ENCODE peak calls at places on chromosome 17, in five cellular contexts. One of them, this sample, is unnamed.
A peak's percentile ranks its signal among the peaks of the same experiment; 100 is the strongest.

GRCh38 chr17:56481654-56482053 is 111.8 kb upstream of the NOG start:
- DNase-seq in activated naive CD8-positive, alpha-beta T cell treated with anti-CD3 and anti-CD28 coated beads for 36 hours: no peak
- DNase-seq in Right ventricle myocardium superior: no peak
- DNase-seq in Daoy: no peak
- DNase-seq in stromal cell of bone marrow: no peak
- DNase-seq in this sample: no peak

GRCh38 chr17:80774643-80775281 is 216.9 kb upstream of the CHMP6 start:
- DNase-seq in Right ventricle myocardium superior: no peak
- DNase-seq in stromal cell of bone marrow: no peak
- DNase-seq in activated naive CD8-positive, alpha-beta T cell treated with anti-CD3 and anti-CD28 coated beads for 36 hours: peak; percentile 43
- DNase-seq in Daoy: no peak
- DNase-seq in this sample: no peak

GRCh38 chr17:58187063-58187462 is 5.5 kb upstream of the EPX start:
- DNase-seq in activated naive CD8-positive, alpha-beta T cell treated with anti-CD3 and anti-CD28 coated beads for 36 hours: no peak
- DNase-seq in stromal cell of bone marrow: no peak
- DNase-seq in Daoy: no peak
- DNase-seq in Right ventricle myocardium superior: no peak
- DNase-seq in this sample: no peak

GRCh38 chr17:46978489-46979022 is 497 bp downstream of the RPRML start:
- DNase-seq in Right ventricle myocardium superior: no peak
- DNase-seq in stromal cell of bone marrow: no peak
- DNase-seq in activated naive CD8-positive, alpha-beta T cell treated with anti-CD3 and anti-CD28 coated beads for 36 hours: peak; percentile 22
- DNase-seq in Daoy: peak; percentile 39
- DNase-seq in this sample: no peak

GRCh38 chr17:57425903-57426574 is 169.7 kb downstream of the MSI2 start:
- DNase-seq in stromal cell of bone marrow: no peak
- DNase-seq in Daoy: no peak
- DNase-seq in Right ventricle myocardium superior: no peak
- DNase-seq in activated naive CD8-positive, alpha-beta T cell treated with anti-CD3 and anti-CD28 coated beads for 36 hours: no peak
- DNase-seq in this sample: no peak

GRCh38 chr17:61235821-61236197 is 163.8 kb upstream of the TBX2 start:
- DNase-seq in activated naive CD8-positive, alpha-beta T cell treated with anti-CD3 and anti-CD28 coated beads for 36 hours: no peak
- DNase-seq in Right ventricle myocardium superior: no peak
- DNase-seq in stromal cell of bone marrow: no peak
- DNase-seq in Daoy: no peak
- DNase-seq in this sample: no peak

GRCh38 chr17:41530062-41531048 is 2.2 kb upstream of the KRT19 start:
- DNase-seq in activated naive CD8-positive, alpha-beta T cell treated with anti-CD3 and anti-CD28 coated beads for 36 hours: no peak
- DNase-seq in Right ventricle myocardium superior: no peak
- DNase-seq in Daoy: peak; percentile 91
- DNase-seq in stromal cell of bone marrow: peak; percentile 76
- DNase-seq in this sample: no peak

GRCh38 chr17:50949128-50950001 is 83.2 kb upstream of the TOB1 start:
- DNase-seq in activated naive CD8-positive, alpha-beta T cell treated with anti-CD3 and anti-CD28 coated beads for 36 hours: no peak
- DNase-seq in Daoy: no peak
- DNase-seq in stromal cell of bone marrow: no peak
- DNase-seq in Right ventricle myocardium superior: peak; percentile 38
- DNase-seq in this sample: no peak

GRCh38 chr17:39235555-39236221 is 9.9 kb upstream of the STAC2 start:
- DNase-seq in Right ventricle myocardium superior: no peak
- DNase-seq in stromal cell of bone marrow: no peak
- DNase-seq in activated naive CD8-positive, alpha-beta T cell treated with anti-CD3 and anti-CD28 coated beads for 36 hours: peak; percentile 53
- DNase-seq in Daoy: peak; percentile 62
- DNase-seq in this sample: no peak

GRCh38 chr17:65305116-65305515 is 167.9 kb downstream of the RGS9 start:
- DNase-seq in activated naive CD8-positive, alpha-beta T cell treated with anti-CD3 and anti-CD28 coated beads for 36 hours: no peak
- DNase-seq in Right ventricle myocardium superior: no peak
- DNase-seq in stromal cell of bone marrow: no peak
- DNase-seq in Daoy: no peak
- DNase-seq in this sample: no peak

GRCh38 chr17:7177210-7177953 is 1.8 kb downstream of the ASGR1 start:
- DNase-seq in stromal cell of bone marrow: no peak
- DNase-seq in Right ventricle myocardium superior: peak; percentile 71
- DNase-seq in activated naive CD8-positive, alpha-beta T cell treated with anti-CD3 and anti-CD28 coated beads for 36 hours: peak; percentile 68
- DNase-seq in Daoy: peak; percentile 78
- DNase-seq in this sample: no peak

GRCh38 chr17:47694818-47695663 is 1.1 kb downstream of the TBKBP1 start:
- DNase-seq in activated naive CD8-positive, alpha-beta T cell treated with anti-CD3 and anti-CD28 coated beads for 36 hours: peak; percentile 59
- DNase-seq in Right ventricle myocardium superior: peak; percentile 87
- DNase-seq in stromal cell of bone marrow: no peak
- DNase-seq in Daoy: peak; percentile 27
- DNase-seq in this sample: no peak

GRCh38 chr17:77424585-77425344 is 284.0 kb downstream of the SEC14L1 start:
- DNase-seq in Right ventricle myocardium superior: peak; percentile 95
- DNase-seq in stromal cell of bone marrow: peak; percentile 60
- DNase-seq in Daoy: peak; percentile 91
- DNase-seq in activated naive CD8-positive, alpha-beta T cell treated with anti-CD3 and anti-CD28 coated beads for 36 hours: no peak
- DNase-seq in this sample: no peak

GRCh38 chr17:38898291-38898679 is 27.1 kb upstream of the LASP1NB start:
- DNase-seq in activated naive CD8-positive, alpha-beta T cell treated with anti-CD3 and anti-CD28 coated beads for 36 hours: peak; percentile 40
- DNase-seq in Daoy: no peak
- DNase-seq in Right ventricle myocardium superior: no peak
- DNase-seq in stromal cell of bone marrow: no peak
- DNase-seq in this sample: no peak

GRCh38 chr17:44889003-44889402 is 10.2 kb downstream of the EFTUD2 start:
- DNase-seq in activated naive CD8-positive, alpha-beta T cell treated with anti-CD3 and anti-CD28 coated beads for 36 hours: no peak
- DNase-seq in stromal cell of bone marrow: no peak
- DNase-seq in Right ventricle myocardium superior: no peak
- DNase-seq in Daoy: no peak
- DNase-seq in this sample: no peak

GRCh38 chr17:73748521-73748920 is 104.3 kb upstream of the SDK2 start:
- DNase-seq in Daoy: no peak
- DNase-seq in activated naive CD8-positive, alpha-beta T cell treated with anti-CD3 and anti-CD28 coated beads for 36 hours: no peak
- DNase-seq in Right ventricle myocardium superior: no peak
- DNase-seq in stromal cell of bone marrow: no peak
- DNase-seq in this sample: no peak

GRCh38 chr17:17098426-17099035 is 56.3 kb downstream of the MPRIP start:
- DNase-seq in activated naive CD8-positive, alpha-beta T cell treated with anti-CD3 and anti-CD28 coated beads for 36 hours: no peak
- DNase-seq in Right ventricle myocardium superior: peak; percentile 67
- DNase-seq in stromal cell of bone marrow: no peak
- DNase-seq in Daoy: no peak
- DNase-seq in this sample: no peak

GRCh38 chr17:44607836-44608690 is 48.2 kb upstream of the MEIOC start:
- DNase-seq in Right ventricle myocardium superior: no peak
- DNase-seq in Daoy: peak; percentile 59
- DNase-seq in activated naive CD8-positive, alpha-beta T cell treated with anti-CD3 and anti-CD28 coated beads for 36 hours: no peak
- DNase-seq in stromal cell of bone marrow: peak; percentile 39
- DNase-seq in this sample: no peak

GRCh38 chr17:77324227-77324626 is 183.5 kb downstream of the SEC14L1 start:
- DNase-seq in Right ventricle myocardium superior: peak; percentile 38
- DNase-seq in stromal cell of bone marrow: no peak
- DNase-seq in activated naive CD8-positive, alpha-beta T cell treated with anti-CD3 and anti-CD28 coated beads for 36 hours: no peak
- DNase-seq in Daoy: no peak
- DNase-seq in this sample: no peak

GRCh38 chr17:7781467-7781866 is 52.5 kb upstream of the KDM6B start:
- DNase-seq in stromal cell of bone marrow: peak; percentile 11
- DNase-seq in Daoy: no peak
- DNase-seq in activated naive CD8-positive, alpha-beta T cell treated with anti-CD3 and anti-CD28 coated beads for 36 hours: no peak
- DNase-seq in Right ventricle myocardium superior: no peak
- DNase-seq in this sample: no peak

GRCh38 chr17:28885951-28886350 is 11.6 kb downstream of the FLOT2 start:
- DNase-seq in Right ventricle myocardium superior: no peak
- DNase-seq in Daoy: no peak
- DNase-seq in activated naive CD8-positive, alpha-beta T cell treated with anti-CD3 and anti-CD28 coated beads for 36 hours: no peak
- DNase-seq in stromal cell of bone marrow: no peak
- DNase-seq in this sample: no peak

GRCh38 chr17:59853168-59853918 is 39.4 kb downstream of the TUBD1 start:
- DNase-seq in Daoy: peak; percentile 94
- DNase-seq in activated naive CD8-positive, alpha-beta T cell treated with anti-CD3 and anti-CD28 coated beads for 36 hours: peak; percentile 53
- DNase-seq in stromal cell of bone marrow: no peak
- DNase-seq in Right ventricle myocardium superior: no peak
- DNase-seq in this sample: peak; percentile 93

GRCh38 chr17:2309338-2310143 is 5.8 kb downstream of the SRR start:
- DNase-seq in activated naive CD8-positive, alpha-beta T cell treated with anti-CD3 and anti-CD28 coated beads for 36 hours: no peak
- DNase-seq in Daoy: no peak
- DNase-seq in stromal cell of bone marrow: no peak
- DNase-seq in Right ventricle myocardium superior: no peak
- DNase-seq in this sample: no peak

GRCh38 chr17:64641499-64641898 is 20.6 kb downstream of the SMURF2 start:
- DNase-seq in Daoy: peak; percentile 91
- DNase-seq in Right ventricle myocardium superior: no peak
- DNase-seq in stromal cell of bone marrow: peak; percentile 71
- DNase-seq in activated naive CD8-positive, alpha-beta T cell treated with anti-CD3 and anti-CD28 coated beads for 36 hours: no peak
- DNase-seq in this sample: no peak

GRCh38 chr17:42566873-42567573 is at the start of gene MLX:
- DNase-seq in Right ventricle myocardium superior: peak; percentile 98
- DNase-seq in stromal cell of bone marrow: peak; percentile 76
- DNase-seq in activated naive CD8-positive, alpha-beta T cell treated with anti-CD3 and anti-CD28 coated beads for 36 hours: peak; percentile 95
- DNase-seq in Daoy: peak; percentile 91
- DNase-seq in this sample: no peak

GRCh38 chr17:78226752-78227454 is 4.5 kb upstream of the TMEM235 start:
- DNase-seq in Daoy: peak; percentile 51
- DNase-seq in stromal cell of bone marrow: no peak
- DNase-seq in activated naive CD8-positive, alpha-beta T cell treated with anti-CD3 and anti-CD28 coated beads for 36 hours: no peak
- DNase-seq in Right ventricle myocardium superior: no peak
- DNase-seq in this sample: no peak

GRCh38 chr17:2701996-2702741 is 9.4 kb downstream of the CLUH start:
- DNase-seq in Daoy: peak; percentile 4
- DNase-seq in stromal cell of bone marrow: no peak
- DNase-seq in activated naive CD8-positive, alpha-beta T cell treated with anti-CD3 and anti-CD28 coated beads for 36 hours: no peak
- DNase-seq in Right ventricle myocardium superior: peak; percentile 36
- DNase-seq in this sample: no peak